ENCODE peak calls at places on chromosomes 12 and 14, in four cellular contexts. G, V, S and A are unnamed samples.

GRCh38 chr14:94115068-94115591 is 4.6 kb downstream of the IFI27 start:
- DNase-seq in S (no peak), V (no peak), G (no peak), A (no peak)

GRCh38 chr14:36503771-36504741 is 16.0 kb downstream of the NKX2-1 start:
- DNase-seq in S (no peak), V (no peak), G (peak; percentile 47), A (no peak)

GRCh38 chr14:104865631-104866441 is 768 bp downstream of the CEP170B start:
- DNase-seq in G (peak; percentile 74), S (no peak), V (peak; percentile 63), A (peak; percentile 73)

GRCh38 chr14:64736271-64737131 is 32.3 kb downstream of the PLEKHG3 start:
- DNase-seq in G (peak; percentile 46), S (peak; percentile 43), V (no peak), A (peak; percentile 22)

GRCh38 chr14:92408186-92408585 is 85.2 kb downstream of the SLC24A4 start:
- DNase-seq in V (no peak), S (no peak), G (no peak), A (no peak)

GRCh38 chr12:63862187-63863107 is 17.9 kb downstream of the SRGAP1 start:
- DNase-seq in G (no peak), S (peak; percentile 83), V (no peak), A (no peak)

GRCh38 chr14:103103461-103104388 is 9.2 kb downstream of the EXOC3L4 start:
- DNase-seq in G (peak; percentile 46), V (no peak), S (peak; percentile 87), A (no peak)

GRCh38 chr12:89236237-89236636 is 116.1 kb downstream of the DUSP6 start:
- DNase-seq in G (no peak), S (no peak), V (no peak), A (no peak)

GRCh38 chr12:89343127-89343526 is 9.2 kb downstream of the DUSP6 start:
- DNase-seq in V (no peak), G (no peak), S (no peak), A (no peak)

GRCh38 chr12:126883737-126884136 is 1383.2 kb upstream of the TMEM132C start:
- DNase-seq in V (no peak), S (no peak), G (no peak), A (no peak)

GRCh38 chr14:95052016-95052585 is 105.2 kb downstream of the DICER1 start:
- DNase-seq in G (no peak), V (no peak), S (no peak), A (no peak)

GRCh38 chr14:70754989-70755388 is 54.3 kb downstream of the MAP3K9 start:
- DNase-seq in S (peak; percentile 41), V (no peak), G (no peak), A (no peak)

GRCh38 chr12:105942316-105942715 is 196.4 kb downstream of the NUAK1 start:
- DNase-seq in S (no peak), V (no peak), G (no peak), A (no peak)

GRCh38 chr14:71472281-71472960 is 459.8 kb upstream of the RGS6 start:
- DNase-seq in V (no peak), S (no peak), G (no peak), A (no peak)

GRCh38 chr12:69070319-69071090 is 137.5 kb upstream of the CPM start:
- DNase-seq in G (peak; percentile 69), S (peak; percentile 56), V (peak; percentile 72), A (peak; percentile 73)

GRCh38 chr12:79422060-79422812 is 268.5 kb downstream of the PAWR start:
- DNase-seq in S (peak; percentile 13), V (no peak), G (no peak), A (no peak)

GRCh38 chr12:79426121-79426520 is 264.6 kb downstream of the PAWR start:
- DNase-seq in G (no peak), S (no peak), V (no peak), A (no peak)

GRCh38 chr12:79424109-79424721 is 266.5 kb downstream of the PAWR start:
- DNase-seq in V (no peak), S (peak; percentile 91), G (no peak), A (no peak)

GRCh38 chr12:79421236-79421740 is 269.5 kb downstream of the PAWR start:
- DNase-seq in G (no peak), V (no peak), S (no peak), A (no peak)

DNA sequence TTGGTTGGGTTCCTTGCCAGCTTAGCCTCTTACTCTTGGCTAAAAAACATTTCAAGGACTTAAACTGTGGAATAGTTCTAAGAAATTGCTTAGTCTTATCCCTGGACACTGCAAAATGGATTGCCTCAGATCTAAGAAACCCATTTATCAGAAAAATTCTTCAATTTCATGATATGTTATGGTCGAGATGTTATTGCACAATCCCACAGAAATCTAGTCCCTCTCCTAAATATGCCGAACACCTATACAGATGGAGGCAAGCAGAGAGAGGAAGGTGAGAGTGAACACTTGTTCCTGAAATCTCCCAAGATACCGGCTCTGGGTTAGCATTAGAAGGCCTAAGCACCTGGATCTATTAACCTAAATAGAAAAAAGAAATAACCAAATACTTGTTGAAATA is 267.2 kb downstream of the PAWR start:
- DNase-seq in S (no peak), V (no peak), G (no peak), A (no peak)
- TF ChIP-seq ELF4 in S (no peak), V (no peak), G (no peak), A (no peak)

GRCh38 chr14:39036760-39037159 is 66.3 kb downstream of the SEC23A start:
- DNase-seq in S (no peak), G (no peak), V (no peak), A (no peak)
- TF ChIP-seq ELF4 in S (no peak), G (no peak), V (no peak), A (no peak)

DNA sequence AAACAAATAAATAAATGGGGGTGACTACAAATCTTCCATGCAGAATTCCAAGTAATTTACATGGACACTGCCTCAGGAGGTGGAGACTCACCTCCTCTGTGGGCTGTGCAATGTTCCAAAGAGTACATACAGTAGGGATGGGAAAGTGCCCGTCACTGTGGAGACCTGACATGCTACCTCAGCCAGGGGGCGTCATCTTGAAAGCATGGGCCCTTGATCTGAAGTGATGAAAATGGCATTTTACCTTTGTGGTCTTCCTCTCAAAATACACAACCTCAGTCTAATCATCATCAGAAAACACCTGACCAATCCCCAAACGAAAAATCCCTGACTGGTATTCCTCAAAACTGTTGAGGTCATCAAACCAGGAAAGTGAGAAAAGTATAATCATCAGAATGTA is 48.4 kb downstream of the ANAPC7 start:
- DNase-seq in V (peak; percentile 62), G (peak; percentile 61), S (peak; percentile 55), A (peak; percentile 58)
- TF ChIP-seq ELF4 in V (no peak), G (no peak), S (no peak), A (no peak)

DNA sequence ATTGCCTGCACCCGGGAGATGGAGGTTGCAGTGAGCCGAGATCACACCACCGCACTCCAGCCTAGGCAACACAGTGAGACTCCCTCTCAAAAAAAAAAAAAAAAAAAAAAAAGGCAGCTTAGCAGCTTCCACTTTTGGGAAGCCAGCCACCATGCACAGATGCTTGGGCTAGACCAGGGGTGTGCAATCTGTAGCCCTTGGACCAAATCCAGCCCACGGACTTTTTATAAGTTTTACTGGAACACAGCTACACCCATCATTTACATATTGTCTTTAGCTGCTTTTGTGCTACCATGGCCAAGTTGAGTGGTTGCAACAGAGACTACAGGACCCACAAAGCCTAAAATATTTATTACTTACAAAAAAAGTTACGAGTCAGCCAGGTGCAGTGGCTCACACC is 6.7 kb downstream of the CIT start:
- DNase-seq in G (no peak), S (no peak), V (no peak), A (no peak)
- TF ChIP-seq ELF4 in G (no peak), S (no peak), V (no peak), A (no peak)

DNA sequence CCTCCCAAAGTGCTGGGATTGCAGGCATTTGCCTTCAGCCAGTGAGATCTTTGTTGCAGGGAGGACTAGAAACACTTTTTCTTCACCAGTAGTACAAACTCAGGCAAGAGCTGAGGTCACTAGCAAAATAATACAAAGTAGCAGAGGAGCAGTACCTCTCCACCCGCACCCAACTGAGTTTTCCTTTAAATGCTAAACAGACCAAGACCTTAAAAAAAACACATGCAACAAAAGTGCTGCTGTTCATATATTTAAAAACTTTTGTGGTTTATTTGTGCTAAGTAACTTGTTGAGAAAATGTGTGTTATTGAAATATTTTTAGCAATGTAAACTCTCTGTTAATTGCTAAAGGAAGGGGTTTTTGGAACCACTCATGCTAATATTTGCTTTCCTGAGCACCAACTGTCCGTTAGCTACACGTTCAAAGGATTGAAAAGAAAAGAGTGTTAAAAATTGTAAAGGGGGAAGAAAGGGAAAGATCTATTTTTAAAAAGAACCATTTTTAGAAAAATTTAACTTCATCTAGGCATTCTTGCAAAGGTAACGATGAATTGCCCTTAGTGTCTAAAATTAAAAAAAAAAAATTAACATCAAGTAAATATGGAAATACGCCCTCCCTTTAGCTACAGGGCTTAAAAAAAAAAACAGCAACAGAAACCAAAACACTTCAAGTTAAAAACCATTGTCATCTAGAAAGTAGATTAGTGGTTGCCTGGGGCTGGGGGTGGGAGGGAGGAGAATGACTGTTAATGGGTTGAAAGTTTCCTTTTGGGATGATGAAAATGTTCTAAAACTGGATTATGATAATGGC is 114.0 kb upstream of the KRAS start:
- DNase-seq in V (no peak), S (no peak), G (no peak), A (no peak)
- TF ChIP-seq ELF4 in V (no peak), S (no peak), G (no peak), A (no peak)